ENCODE peak calls at places on chromosomes 16 and 17, in nine cellular contexts. R, Z, U, L, A, G, T, W and P are unnamed samples. For H3K4me1, the result is how much of the 10 kb centered on the place peaks cover.

GRCh38 chr17:21249911-21250703 is 3.1 kb downstream of the NATD1 start:
- DNase-seq in R (no peak), Z (no peak), U (no peak), L (no peak), A (no peak), G (no peak), T (no peak), W (no peak), P (no peak)

GRCh38 chr17:45016823-45017222 is 34.6 kb downstream of the DCAKD start:
- DNase-seq in R (no peak), Z (no peak), U (no peak), L (peak), A (no peak), G (no peak), T (no peak), W (no peak), P (no peak)

GRCh38 chr17:35789044-35789443 is 6.4 kb downstream of the MMP28 start:
- DNase-seq in R (no peak), Z (no peak), U (no peak), L (no peak), A (no peak), G (no peak), T (no peak), W (no peak), P (no peak)

GRCh38 chr16:11639925-11640899 is 28.0 kb upstream of the SNN start:
- DNase-seq in R (peak), Z (peak), U (peak), L (peak), A (peak), G (peak), T (peak), W (no peak), P (peak)

GRCh38 chr17:80817321-80817845 is 174.3 kb upstream of the CHMP6 start:
- DNase-seq in R (peak), Z (peak), U (no peak), L (no peak), A (no peak), G (no peak), T (no peak), W (no peak), P (no peak)

GRCh38 chr16:27823438-27823820 is 240.1 kb downstream of the GSG1L start:
- DNase-seq in R (no peak), Z (no peak), U (no peak), L (no peak), A (no peak), G (no peak), T (no peak), W (no peak), P (no peak)

GRCh38 chr17:69435986-69436696 is 21.6 kb downstream of the MAP2K6 start:
- DNase-seq in R (no peak), Z (no peak), U (no peak), L (no peak), A (no peak), G (no peak), T (no peak), W (no peak), P (no peak)

GRCh38 chr17:40450175-40450574 is 6.9 kb downstream of the IGFBP4 start:
- DNase-seq in R (no peak), Z (peak), U (peak), L (peak), A (peak), G (peak), T (no peak), W (peak), P (no peak)

GRCh38 chr16:11586856-11587642 is at the start of gene LITAF:
- DNase-seq in R (peak), Z (peak), U (peak), L (peak), A (no peak), G (peak), T (peak), W (peak), P (no peak)

GRCh38 chr17:47872019-47872650 is 21.2 kb upstream of the SP6 start:
- DNase-seq in R (no peak), Z (no peak), U (no peak), L (no peak), A (no peak), G (no peak), T (no peak), W (no peak), P (no peak)

GRCh38 chr17:41919840-41920579 is 1.3 kb upstream of the ACLY start:
- DNase-seq in R (peak), Z (peak), U (no peak), L (peak), A (no peak), G (peak), T (no peak), W (no peak), P (no peak)

GRCh38 chr17:80228477-80228876 is 8.2 kb downstream of the SLC26A11 start:
- DNase-seq in R (no peak), Z (no peak), U (no peak), L (no peak), A (no peak), G (no peak), T (no peak), W (no peak), P (no peak)

GRCh38 chr16:57446530-57447141 is 549 bp downstream of the CIAPIN1 start:
- DNase-seq in R (peak), Z (no peak), U (peak), L (peak), A (peak), G (peak), T (no peak), W (no peak), P (no peak)

GRCh38 chr17:18959845-18960240 is 7.9 kb downstream of the SLC5A10 start:
- DNase-seq in R (no peak), Z (no peak), U (peak), L (no peak), A (no peak), G (no peak), T (no peak), W (no peak), P (no peak)

GRCh38 chr17:71022758-71023157 is 853.4 kb downstream of the KCNJ2 start:
- DNase-seq in R (no peak), Z (no peak), U (no peak), L (no peak), A (no peak), G (no peak), T (no peak), W (no peak), P (no peak)

GRCh38 chr17:55067697-55068439 is 99.3 kb downstream of the STXBP4 start:
- DNase-seq in R (no peak), Z (no peak), U (no peak), L (no peak), A (no peak), G (peak), T (no peak), W (no peak), P (no peak)

GRCh38 chr17:19677736-19678379 is 29.3 kb downstream of the ALDH3A2 start:
- DNase-seq in R (no peak), Z (no peak), U (no peak), L (peak), A (no peak), G (no peak), T (no peak), W (no peak), P (no peak)

GRCh38 chr16:4945560-4946502 is 8.9 kb upstream of the PPL start:
- DNase-seq in R (peak), Z (peak), U (peak), L (peak), A (no peak), G (no peak), T (peak), W (no peak), P (no peak)

GRCh38 chr17:40122466-40122943 is 734 bp downstream of the MSL1 start:
- DNase-seq in R (peak), Z (peak), U (peak), L (peak), A (peak), G (peak), T (no peak), W (no peak), P (no peak)

GRCh38 chr17:49659983-49660382 is 17.9 kb downstream of the SPOP start:
- DNase-seq in R (no peak), Z (no peak), U (no peak), L (no peak), A (no peak), G (no peak), T (no peak), W (no peak), P (no peak)

GRCh38 chr16:54052271-54052670 is 234.3 kb downstream of the IRX3 start:
- DNase-seq in R (no peak), Z (no peak), U (no peak), L (no peak), A (no peak), G (no peak), T (no peak), W (no peak), P (no peak)

GRCh38 chr16:4936991-4937781 is at the start of gene PPL:
- DNase-seq in R (peak), Z (peak), U (peak), L (peak), A (no peak), G (no peak), T (peak), W (no peak), P (no peak)

GRCh38 chr16:75491876-75492275 is 3.4 kb downstream of the CHST6 start:
- DNase-seq in R (no peak), Z (no peak), U (no peak), L (peak), A (no peak), G (no peak), T (no peak), W (no peak), P (no peak)

GRCh38 chr17:4175921-4176802 is 33.2 kb downstream of the CYB5D2 start:
- DNase-seq in R (no peak), Z (no peak), U (no peak), L (no peak), A (no peak), G (peak), T (no peak), W (peak), P (no peak)

GRCh38 chr17:8681175-8681949 is 50.8 kb upstream of the MYH10 start:
- DNase-seq in R (peak), Z (no peak), U (peak), L (no peak), A (peak), G (peak), T (no peak), W (no peak), P (no peak)

GRCh38 chr17:60857521-60857920 is 179.9 kb downstream of the BCAS3 start:
- DNase-seq in R (no peak), Z (no peak), U (no peak), L (no peak), A (no peak), G (no peak), T (no peak), W (no peak), P (no peak)

GRCh38 chr17:82297804-82298537 is 19.4 kb downstream of the CD7 start:
- DNase-seq in R (peak), Z (peak), U (peak), L (peak), A (peak), G (peak), T (peak), W (peak), P (peak)

GRCh38 chr16:79104567-79104966 is 496.0 kb downstream of the MAF start:
- DNase-seq in R (no peak), Z (no peak), U (no peak), L (no peak), A (no peak), G (no peak), T (no peak), W (no peak), P (no peak)

GRCh38 chr17:67942810-67943209 is 53.5 kb downstream of the C17orf58 start:
- DNase-seq in R (no peak), Z (no peak), U (peak), L (peak), A (peak), G (peak), T (no peak), W (no peak), P (no peak)
- TF ChIP-seq CTCF in R (no peak), Z (no peak), U (peak), L (peak), A (peak), G (peak), T (no peak), W (peak), P (no peak)

GRCh38 chr16:15639061-15639568 is 3.8 kb downstream of the MARF1 start:
- DNase-seq in R (no peak), Z (no peak), U (no peak), L (no peak), A (no peak), G (no peak), T (no peak), W (peak), P (no peak)

GRCh38 chr16:15631730-15632409 is 11.1 kb downstream of the MARF1 start:
- DNase-seq in R (no peak), Z (no peak), U (no peak), L (no peak), A (no peak), G (no peak), T (no peak), W (no peak), P (no peak)

GRCh38 chr16:15635926-15636325 is 7.0 kb downstream of the MARF1 start:
- DNase-seq in R (no peak), Z (no peak), U (no peak), L (no peak), A (no peak), G (no peak), T (no peak), W (no peak), P (no peak)

GRCh38 chr16:15640966-15641365 is 2.0 kb downstream of the MARF1 start:
- DNase-seq in R (no peak), Z (no peak), U (no peak), L (no peak), A (no peak), G (no peak), T (no peak), W (no peak), P (no peak)

DNA sequence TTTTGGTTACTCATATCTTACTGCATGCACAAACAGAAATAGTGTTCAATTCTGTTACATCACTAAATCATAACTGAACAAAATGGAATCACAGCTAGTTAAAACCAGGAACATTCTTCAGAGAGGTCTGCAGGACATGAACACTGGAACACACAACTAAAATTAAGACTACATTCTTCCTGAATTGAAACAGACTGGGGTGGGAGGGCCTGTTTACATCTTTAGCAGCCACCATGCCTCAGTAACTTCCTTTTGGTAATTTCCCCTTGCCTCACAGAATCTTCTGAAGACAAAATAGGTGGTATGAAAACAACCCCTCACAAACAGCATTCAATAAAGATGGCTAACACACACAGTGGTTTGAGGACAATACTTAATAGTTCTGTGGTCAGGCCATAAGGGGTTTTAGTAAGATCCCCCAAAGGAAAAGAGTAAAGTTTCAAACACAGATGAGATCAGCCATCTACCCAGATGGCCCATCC is 6.5 kb downstream of the MARF1 start:
- DNase-seq in R (no peak), Z (no peak), U (no peak), L (no peak), A (peak), G (no peak), T (no peak), W (no peak), P (no peak)
- H3K27ac ChIP-seq in R (no peak), Z (no peak), U (no peak), L (no peak), A (no peak), G (no peak), T (peak), W (peak), P (no peak)

GRCh38 chr17:78716292-78716691 is 65.8 kb downstream of the CYTH1 start:
- DNase-seq in R (no peak), Z (no peak), U (no peak), L (no peak), A (no peak), G (no peak), T (no peak), W (no peak), P (no peak)
- H3K4me1 ChIP-seq in R (half or more), Z (under half), U (under half), L (under half), A (under half), G (under half), T (under half), W (half or more), P (under half)

GRCh38 chr16:87641721-87642120 is 39.4 kb downstream of the JPH3 start:
- DNase-seq in R (no peak), Z (no peak), U (no peak), L (no peak), A (no peak), G (no peak), T (no peak), W (no peak), P (no peak)
- TF ChIP-seq CTCF in R (no peak), Z (no peak), U (no peak), L (no peak), A (no peak), G (no peak), T (no peak), W (no peak), P (no peak)

GRCh38 chr17:1966274-1967086 is 58.7 kb downstream of the RTN4RL1 start:
- DNase-seq in R (no peak), Z (no peak), U (no peak), L (no peak), A (no peak), G (no peak), T (no peak), W (no peak), P (no peak)
- H3K27ac ChIP-seq in R (no peak), Z (no peak), U (no peak), L (no peak), A (no peak), G (no peak), T (no peak), W (no peak), P (no peak)

GRCh38 chr16:14196011-14196410 is 124.9 kb downstream of the MRTFB start:
- DNase-seq in R (no peak), Z (no peak), U (no peak), L (no peak), A (peak), G (peak), T (no peak), W (no peak), P (no peak)

GRCh38 chr16:14196539-14196938 is 125.4 kb downstream of the MRTFB start:
- DNase-seq in R (no peak), Z (no peak), U (no peak), L (no peak), A (peak), G (no peak), T (no peak), W (no peak), P (no peak)

GRCh38 chr16:14198012-14198411 is 126.9 kb downstream of the MRTFB start:
- DNase-seq in R (no peak), Z (no peak), U (no peak), L (no peak), A (no peak), G (no peak), T (no peak), W (no peak), P (no peak)

GRCh38 chr16:14194706-14195105 is 123.6 kb downstream of the MRTFB start:
- DNase-seq in R (no peak), Z (no peak), U (no peak), L (no peak), A (no peak), G (no peak), T (no peak), W (no peak), P (no peak)

DNA sequence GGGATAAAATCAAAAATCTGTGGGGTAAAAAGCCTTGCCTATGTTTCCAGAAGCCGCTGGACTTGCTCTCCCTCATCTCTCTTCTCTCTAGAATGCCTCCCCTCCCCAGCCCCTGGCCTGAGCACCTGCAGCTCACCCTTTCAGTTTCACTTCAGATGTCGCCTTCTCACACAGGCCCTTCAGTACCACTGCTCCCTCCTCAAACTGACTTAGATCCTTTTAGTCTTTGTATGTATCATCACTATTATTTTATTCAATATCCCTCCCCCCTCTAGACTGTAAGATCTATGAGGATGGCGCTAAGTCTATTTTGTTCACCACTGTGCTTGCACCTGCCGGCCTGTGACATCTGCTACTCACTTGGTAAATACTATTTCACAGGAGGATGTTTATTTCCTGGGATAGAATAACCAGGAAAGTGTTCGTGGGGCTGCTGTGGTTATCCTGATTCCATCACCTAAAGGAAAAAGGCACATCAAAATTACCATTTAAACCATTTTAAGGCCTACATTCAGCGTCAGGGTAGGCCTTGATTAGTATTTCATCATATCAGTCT is 122.3 kb downstream of the MRTFB start:
- DNase-seq in R (no peak), Z (no peak), U (no peak), L (no peak), A (no peak), G (no peak), T (no peak), W (no peak), P (no peak)
- H3K4me1 ChIP-seq in R (under half), Z (under half), U (under half), L (under half), A (under half), G (under half), T (under half), W (under half), P (under half)

GRCh38 chr16:19601083-19601976 is 45.8 kb downstream of the VPS35L start:
- DNase-seq in R (no peak), Z (no peak), U (peak), L (peak), A (peak), G (peak), T (no peak), W (peak), P (no peak)
- TF ChIP-seq CTCF in R (peak), Z (peak), U (peak), L (peak), A (peak), G (peak), T (peak), W (peak), P (peak)

GRCh38 chr17:43581130-43581529 is 35.0 kb upstream of the ETV4 start:
- DNase-seq in R (no peak), Z (no peak), U (no peak), L (no peak), A (no peak), G (no peak), T (no peak), W (no peak), P (no peak)
- H3K27ac ChIP-seq in R (no peak), Z (no peak), U (no peak), L (no peak), A (no peak), G (no peak), T (no peak), W (no peak), P (no peak)

GRCh38 chr17:59840908-59841666 is 51.7 kb downstream of the TUBD1 start:
- DNase-seq in R (no peak), Z (no peak), U (no peak), L (peak), A (peak), G (peak), T (no peak), W (no peak), P (no peak)
- H3K4me1 ChIP-seq in R (half or more), Z (under half), U (under half), L (under half), A (under half), G (under half), T (under half), W (under half), P (under half)

DNA sequence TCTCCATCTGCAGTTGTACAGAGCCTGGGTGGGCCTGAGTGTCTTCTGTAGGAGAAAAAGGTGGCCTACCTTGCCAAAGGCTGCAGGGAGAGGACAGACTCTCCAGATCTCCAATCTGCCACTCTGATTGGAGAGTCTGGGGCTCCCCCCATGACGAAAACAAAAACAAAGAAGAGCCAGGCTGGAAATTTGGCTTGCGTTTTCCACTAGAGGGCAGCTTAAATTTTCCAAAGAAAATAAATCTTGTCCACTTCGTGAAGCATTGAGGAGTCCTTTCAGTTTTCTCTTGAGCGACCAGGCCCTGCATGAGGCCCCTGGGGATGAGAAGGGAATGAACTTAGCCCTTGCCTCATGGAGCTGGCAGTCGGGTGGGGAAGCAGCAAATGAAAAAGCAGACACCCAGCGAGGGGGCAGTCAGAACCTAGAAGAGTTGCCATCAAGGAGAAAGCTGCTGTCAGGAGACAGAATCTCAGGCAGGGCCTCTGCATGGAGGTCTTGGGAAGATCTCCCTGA is 8.2 kb upstream of the SHCBP1 start:
- DNase-seq in R (no peak), Z (no peak), U (peak), L (peak), A (peak), G (peak), T (no peak), W (no peak), P (no peak)
- TF ChIP-seq CTCF in R (no peak), Z (no peak), U (peak), L (peak), A (peak), G (peak), T (no peak), W (no peak), P (no peak)